ENCODE peak calls at places on chromosomes 7 and 10, in six cellular contexts. D, C, M, Y, T and U are unnamed samples.

GRCh38 chr10:122034149-122034756 is 45.3 kb downstream of the TACC2 start:
- DNase-seq in T (no peak), M (peak), Y (no peak), C (peak), D (peak), U (no peak)

GRCh38 chr7:117323877-117324699 is 1.2 kb upstream of the WNT2 start:
- DNase-seq in D (no peak), Y (peak), M (peak), T (no peak), C (peak), U (peak)

GRCh38 chr7:115297651-115298050 is 375.8 kb downstream of the MDFIC start:
- DNase-seq in M (peak), Y (peak), C (peak), T (no peak), D (peak), U (no peak)

GRCh38 chr10:75233444-75234016 is 2.2 kb downstream of the COMTD1 start:
- DNase-seq in C (no peak), Y (peak), T (no peak), M (no peak), D (no peak), U (no peak)

GRCh38 chr7:73738220-73738611 is 386 bp downstream of the ABHD11 start:
- DNase-seq in T (peak), Y (peak), D (peak), C (peak), M (peak), U (peak)

GRCh38 chr10:103153302-103153759 is 39.7 kb downstream of the NT5C2 start:
- DNase-seq in C (peak), M (peak), T (no peak), Y (no peak), D (no peak), U (no peak)

GRCh38 chr7:106166651-106167342 is 54.7 kb upstream of the SYPL1 start:
- DNase-seq in D (peak), C (peak), T (peak), Y (peak), M (peak), U (peak)

GRCh38 chr10:129850790-129851189 is 113.3 kb downstream of the EBF3 start:
- DNase-seq in T (no peak), D (no peak), M (no peak), C (no peak), Y (no peak), U (no peak)

GRCh38 chr10:131653550-131654470 is 247.0 kb upstream of the PPP2R2D start:
- DNase-seq in M (no peak), T (no peak), C (no peak), D (no peak), Y (no peak), U (no peak)

GRCh38 chr7:23930312-23930711 is 220.3 kb downstream of the STK31 start:
- DNase-seq in M (no peak), C (no peak), T (no peak), Y (no peak), D (no peak), U (no peak)

GRCh38 chr10:11009471-11010308 is 8.0 kb upstream of the CELF2 start:
- DNase-seq in C (no peak), Y (no peak), T (peak), M (peak), D (no peak), U (no peak)

GRCh38 chr7:4234498-4234855 is 447.6 kb upstream of the FOXK1 start:
- DNase-seq in Y (no peak), C (no peak), T (no peak), D (no peak), M (no peak), U (no peak)

GRCh38 chr7:30282735-30283134 is 1.7 kb upstream of the ZNRF2 start:
- DNase-seq in M (no peak), C (no peak), D (no peak), T (no peak), Y (no peak), U (no peak)

GRCh38 chr7:100867796-100868485 is 754 bp downstream of the TRIP6 start:
- DNase-seq in M (peak), Y (no peak), T (peak), C (no peak), D (no peak), U (no peak)

GRCh38 chr10:95517536-95518454 is 43.4 kb downstream of the SORBS1 start:
- DNase-seq in C (peak), Y (no peak), M (peak), T (no peak), D (no peak), U (no peak)

GRCh38 chr7:120951826-120952225 is 1.2 kb downstream of the ING3 start:
- DNase-seq in Y (no peak), T (peak), C (no peak), M (no peak), D (no peak), U (no peak)

GRCh38 chr10:124837687-124838086 is 36.1 kb downstream of the ABRAXAS2 start:
- DNase-seq in C (no peak), T (no peak), Y (no peak), D (no peak), M (no peak), U (no peak)

GRCh38 chr7:140656548-140657515 is 15.9 kb upstream of the ADCK2 start:
- DNase-seq in D (peak), Y (no peak), C (peak), M (peak), T (peak), U (peak)

GRCh38 chr7:73635428-73636200 is 11.3 kb upstream of the MLXIPL start:
- DNase-seq in C (no peak), M (no peak), Y (no peak), D (no peak), T (no peak), U (no peak)

GRCh38 chr10:80415734-80416281 is 7.5 kb downstream of the PRXL2A start:
- DNase-seq in C (peak), Y (no peak), M (no peak), D (no peak), T (no peak), U (no peak)

GRCh38 chr7:139798221-139798620 is 20.4 kb upstream of the HIPK2 start:
- DNase-seq in D (peak), T (no peak), M (no peak), Y (no peak), C (no peak), U (peak)

GRCh38 chr7:122887198-122887597 is 938 bp upstream of the CADPS2 start:
- DNase-seq in Y (peak), C (peak), T (peak), M (peak), D (peak), U (peak)

GRCh38 chr7:103710247-103710646 is 264.2 kb upstream of the SLC26A5 start:
- DNase-seq in D (no peak), Y (no peak), M (no peak), C (no peak), T (no peak), U (no peak)

GRCh38 chr7:20114463-20114862 is 102.7 kb downstream of the MACC1 start:
- DNase-seq in C (peak), T (peak), M (no peak), Y (no peak), D (peak), U (peak)

GRCh38 chr7:40757097-40757496 is 622.3 kb downstream of the SUGCT start:
- DNase-seq in M (no peak), D (no peak), Y (no peak), T (no peak), C (peak), U (no peak)

DNA sequence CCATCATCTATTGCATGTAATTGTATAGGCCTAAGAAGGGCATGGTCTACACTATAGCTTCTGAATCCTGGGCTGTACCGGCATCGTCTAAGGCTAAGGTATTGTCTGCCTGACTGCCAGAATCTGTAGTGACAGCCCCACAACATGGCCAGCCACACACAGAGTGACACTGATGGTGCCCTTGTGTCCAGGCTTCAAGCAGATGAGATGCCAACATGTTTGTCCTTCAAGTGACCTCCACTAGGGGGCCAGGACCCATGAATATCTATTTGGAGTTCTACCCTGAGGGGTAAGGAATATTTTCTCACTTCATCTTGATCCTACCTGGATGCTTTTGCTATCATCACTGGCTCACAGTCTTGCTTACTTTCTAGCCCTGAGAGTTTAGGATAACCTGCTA is 1.5 kb downstream of the CYP3A7 start:
- DNase-seq in Y (no peak), M (peak), D (no peak), C (no peak), T (no peak), U (no peak)
- TF ChIP-seq CTCF in Y (peak), M (peak), D (no peak), C (peak), T (peak), U (peak)

GRCh38 chr10:123100030-123100762 is 35.6 kb upstream of the HMX3 start:
- DNase-seq in Y (peak), T (no peak), M (no peak), D (no peak), C (no peak), U (no peak)

GRCh38 chr10:123103944-123104343 is 31.8 kb upstream of the HMX3 start:
- DNase-seq in Y (no peak), C (no peak), D (no peak), T (no peak), M (no peak), U (no peak)

GRCh38 chr10:123097039-123097438 is 38.7 kb upstream of the HMX3 start:
- DNase-seq in C (no peak), D (no peak), M (no peak), Y (no peak), T (no peak), U (no peak)

GRCh38 chr10:123102673-123103072 is 33.1 kb upstream of the HMX3 start:
- DNase-seq in T (no peak), C (no peak), D (no peak), Y (no peak), M (no peak), U (no peak)

DNA sequence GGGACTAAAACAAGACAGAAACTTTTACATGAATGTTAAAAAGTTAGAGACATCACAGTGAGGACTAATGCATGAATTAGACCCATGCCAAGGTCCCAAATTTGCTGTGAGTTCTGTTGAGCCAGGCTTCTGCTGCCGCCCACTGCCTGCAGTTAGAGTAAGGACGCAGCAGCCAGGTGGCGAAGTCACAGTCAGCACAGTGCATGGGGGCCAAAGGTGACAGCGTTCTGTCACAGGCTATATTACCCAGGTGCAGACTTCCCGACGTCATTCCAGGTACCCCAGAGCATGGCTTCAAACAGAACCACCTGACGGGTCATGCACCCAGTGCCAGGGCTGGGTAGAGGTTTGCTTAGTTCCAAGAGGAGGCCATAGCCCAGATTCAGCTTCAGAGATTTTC is 33.9 kb upstream of the HMX3 start:
- DNase-seq in T (no peak), D (peak), C (no peak), M (no peak), Y (no peak), U (no peak)
- TF ChIP-seq CTCF in T (no peak), D (no peak), C (no peak), M (no peak), Y (no peak), U (no peak)

DNA sequence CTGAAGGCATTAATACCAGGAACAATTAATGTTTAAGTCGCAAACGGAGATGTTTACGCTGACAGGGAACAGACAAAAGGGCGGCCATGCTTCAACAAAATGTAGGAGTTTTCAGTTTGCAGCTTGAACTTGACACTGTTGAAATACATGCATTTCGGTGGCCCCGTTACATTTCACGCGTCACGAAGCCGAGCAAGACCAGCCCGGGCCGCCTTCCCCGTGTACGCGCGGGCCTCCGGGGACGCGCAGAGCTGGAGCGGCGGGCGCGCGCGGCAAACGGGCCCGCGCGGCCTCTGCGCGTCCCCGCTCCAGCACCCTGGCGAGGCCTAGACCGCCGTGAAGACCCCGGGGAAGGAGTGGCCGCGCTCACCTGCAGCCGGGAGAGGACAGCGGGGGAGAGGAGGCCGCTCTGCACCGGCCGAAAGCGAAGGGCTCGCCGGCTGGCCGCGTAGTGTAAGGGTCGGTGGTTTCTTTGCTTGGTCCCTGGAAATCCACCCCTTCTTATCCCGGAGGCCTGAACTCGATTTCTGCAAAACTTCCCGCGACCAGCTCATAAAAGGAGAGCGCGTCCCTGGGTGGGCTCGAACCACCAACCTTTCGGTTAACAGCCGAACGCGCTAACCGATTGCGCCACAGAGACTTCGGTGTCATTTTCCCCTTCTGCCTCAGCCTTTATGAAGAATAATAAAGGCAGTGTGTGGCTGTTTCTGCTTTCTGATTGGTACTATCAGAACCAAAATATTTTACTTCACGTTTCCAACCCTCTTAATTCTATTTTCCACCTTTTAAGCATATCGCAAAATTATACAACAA is 11.3 kb upstream of the EBLN1 start:
- DNase-seq in M (peak), C (peak), T (peak), Y (peak), D (peak), U (peak)
- TF ChIP-seq CTCF in M (no peak), C (no peak), T (no peak), Y (no peak), D (no peak), U (no peak)

DNA sequence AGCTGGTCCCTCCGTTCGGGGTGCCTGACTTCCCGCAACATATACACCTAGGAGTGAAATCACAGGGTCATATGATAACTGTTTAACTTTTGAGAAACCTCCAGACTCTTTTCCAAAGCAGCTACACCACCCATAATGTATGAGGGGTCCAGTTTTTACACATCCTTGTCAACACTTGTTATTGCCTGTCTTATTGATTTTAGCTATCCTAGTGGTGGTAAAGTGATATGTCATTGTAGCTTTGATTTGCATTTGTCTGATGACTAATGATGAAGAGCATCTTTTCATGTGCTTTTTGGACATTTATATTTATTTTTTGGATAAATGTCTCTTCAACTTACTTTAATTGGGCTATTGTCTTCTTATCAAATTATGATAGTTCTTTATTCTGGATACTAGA is 29.0 kb downstream of the SND1 start:
- DNase-seq in Y (no peak), M (no peak), D (no peak), C (no peak), T (no peak), U (no peak)
- TF ChIP-seq CTCF in Y (no peak), M (no peak), D (no peak), C (no peak), T (no peak), U (no peak)